ENCODE peak calls at places on chromosomes 16 and 17, in four cellular contexts. One of them, this sample, is unnamed.

GRCh38 chr16:84983308-84983707 is 28.0 kb downstream of the ZDHHC7 start:
- DNase-seq in transverse colon: no peak
- DNase-seq in breast epithelium: no peak
- DNase-seq in ovary: no peak
- DNase-seq in this sample: no peak

GRCh38 chr16:24988137-24988535 is 27.0 kb downstream of the ARHGAP17 start:
- DNase-seq in transverse colon: no peak
- DNase-seq in breast epithelium: no peak
- DNase-seq in ovary: no peak
- DNase-seq in this sample: no peak

GRCh38 chr16:8859913-8860881 is 8.6 kb downstream of the CARHSP1 start:
- DNase-seq in transverse colon: peak; percentile 43
- DNase-seq in breast epithelium: no peak
- DNase-seq in ovary: peak; percentile 73
- DNase-seq in this sample: no peak

GRCh38 chr16:79593074-79593531 is 7.4 kb downstream of the MAF start:
- DNase-seq in transverse colon: no peak
- DNase-seq in breast epithelium: no peak
- DNase-seq in ovary: no peak
- DNase-seq in this sample: no peak

GRCh38 chr17:38421224-38421841 is 6.9 kb upstream of the ARHGAP23 start:
- DNase-seq in transverse colon: no peak
- DNase-seq in breast epithelium: no peak
- DNase-seq in ovary: no peak
- DNase-seq in this sample: no peak

GRCh38 chr17:76716146-76716833 is 5.5 kb upstream of the MXRA7 start:
- DNase-seq in transverse colon: no peak
- DNase-seq in breast epithelium: no peak
- DNase-seq in ovary: no peak
- DNase-seq in this sample: no peak

GRCh38 chr17:57987582-57988300 is at the start of gene VEZF1:
- DNase-seq in transverse colon: peak; percentile 80
- DNase-seq in breast epithelium: peak; percentile 68
- DNase-seq in ovary: peak; percentile 81
- DNase-seq in this sample: no peak

GRCh38 chr16:83989300-83989699 is 21.3 kb downstream of the NECAB2 start:
- DNase-seq in transverse colon: no peak
- DNase-seq in breast epithelium: no peak
- DNase-seq in ovary: no peak
- DNase-seq in this sample: no peak

GRCh38 chr16:974001-974601 is 3.3 kb upstream of the LMF1 start:
- DNase-seq in transverse colon: peak; percentile 35
- DNase-seq in breast epithelium: no peak
- DNase-seq in ovary: no peak
- DNase-seq in this sample: no peak

GRCh38 chr17:60039096-60039495 is 39.6 kb downstream of the HEATR6 start:
- DNase-seq in transverse colon: no peak
- DNase-seq in breast epithelium: no peak
- DNase-seq in ovary: no peak
- DNase-seq in this sample: no peak

GRCh38 chr17:41690497-41690896 is 1.8 kb downstream of the EIF1 start:
- DNase-seq in transverse colon: no peak
- DNase-seq in breast epithelium: no peak
- DNase-seq in ovary: no peak
- DNase-seq in this sample: no peak

GRCh38 chr17:647340-648197 is 67.1 kb downstream of the VPS53 start:
- DNase-seq in transverse colon: no peak
- DNase-seq in breast epithelium: no peak
- DNase-seq in ovary: no peak
- DNase-seq in this sample: no peak

DNA sequence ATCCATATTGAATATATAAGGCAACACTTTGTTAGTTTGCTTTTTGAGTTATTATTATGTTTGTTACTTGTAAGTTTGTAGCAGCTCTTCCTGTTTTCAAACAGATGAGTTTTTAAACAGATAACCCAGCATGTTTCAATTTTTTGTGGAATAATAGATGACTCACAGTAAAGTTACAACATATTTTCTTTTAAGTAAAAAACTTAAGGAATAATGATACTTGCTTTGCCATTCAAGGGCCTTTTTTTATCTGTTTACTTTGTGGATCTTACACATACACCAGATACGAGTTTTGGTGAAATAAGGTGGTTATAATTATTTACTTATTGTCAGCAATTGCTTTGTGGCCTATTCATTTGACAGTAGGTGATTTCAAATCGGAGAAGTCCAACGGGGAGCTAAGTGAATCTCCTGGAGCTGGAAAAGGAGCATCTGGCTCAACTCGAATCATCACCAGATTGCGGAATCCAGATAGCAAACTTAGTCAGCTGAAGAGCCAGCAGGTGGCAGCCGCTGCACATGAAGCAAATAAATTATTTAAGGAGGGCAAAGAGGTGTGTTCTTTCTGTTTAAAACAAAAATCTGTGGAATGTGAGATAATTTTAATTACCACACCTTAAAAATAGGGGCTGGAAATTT is 66.3 kb downstream of the BPTF start:
- DNase-seq in transverse colon: peak; percentile 14
- DNase-seq in breast epithelium: no peak
- DNase-seq in ovary: peak; percentile 12
- DNase-seq in this sample: no peak
- TF ChIP-seq CTCF in transverse colon: peak; percentile 17
- TF ChIP-seq CTCF in breast epithelium: no peak
- TF ChIP-seq CTCF in ovary: no peak
- TF ChIP-seq CTCF in this sample: no peak

DNA sequence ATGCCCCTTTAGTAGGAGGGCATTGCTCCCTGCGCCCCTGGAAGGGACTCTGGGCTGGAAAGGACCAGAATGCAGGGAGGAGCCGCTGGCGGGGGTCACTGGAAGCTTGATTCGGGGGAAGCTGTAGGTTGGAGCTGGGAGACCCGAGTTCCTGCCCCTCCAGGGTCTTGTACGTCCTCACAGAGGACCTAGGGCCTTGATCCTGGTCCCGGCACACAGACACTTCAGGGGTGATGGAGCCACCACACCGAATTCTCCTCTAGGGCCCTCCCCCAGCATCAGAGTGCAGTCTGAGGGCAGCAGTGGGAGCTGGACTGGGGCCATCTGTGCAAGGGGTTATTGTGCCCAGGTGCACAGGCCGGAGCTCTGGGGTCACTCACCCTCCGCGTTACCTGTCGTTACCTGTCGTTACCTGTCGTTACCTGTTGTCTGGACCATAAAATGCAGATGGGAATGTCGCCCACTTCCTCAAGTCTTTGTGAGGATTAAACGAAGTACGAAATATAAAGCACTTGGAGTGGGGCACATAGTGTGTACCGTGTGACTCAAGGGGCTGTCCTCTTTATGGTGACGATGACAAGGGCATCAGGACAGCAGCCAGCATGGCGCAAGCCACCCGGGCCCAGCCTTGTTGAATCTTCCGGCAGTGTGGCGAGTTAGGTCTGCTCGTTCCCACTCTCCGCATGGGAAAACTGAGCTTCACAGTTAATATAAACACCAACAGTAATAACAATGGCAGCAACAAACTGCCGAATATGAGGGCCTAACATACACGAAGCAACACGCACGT is 48.6 kb downstream of the CMIP start:
- DNase-seq in transverse colon: no peak
- DNase-seq in breast epithelium: no peak
- DNase-seq in ovary: no peak
- DNase-seq in this sample: no peak
- H3K4me1 ChIP-seq in transverse colon: peaks cover 10% of the 10 kb centered on the region
- H3K4me1 ChIP-seq in breast epithelium: no peaks in the 10 kb centered on the region
- H3K4me1 ChIP-seq in ovary: peaks cover 9% of the 10 kb centered on the region
- H3K4me1 ChIP-seq in this sample: peaks cover 93% of the 10 kb centered on the region

DNA sequence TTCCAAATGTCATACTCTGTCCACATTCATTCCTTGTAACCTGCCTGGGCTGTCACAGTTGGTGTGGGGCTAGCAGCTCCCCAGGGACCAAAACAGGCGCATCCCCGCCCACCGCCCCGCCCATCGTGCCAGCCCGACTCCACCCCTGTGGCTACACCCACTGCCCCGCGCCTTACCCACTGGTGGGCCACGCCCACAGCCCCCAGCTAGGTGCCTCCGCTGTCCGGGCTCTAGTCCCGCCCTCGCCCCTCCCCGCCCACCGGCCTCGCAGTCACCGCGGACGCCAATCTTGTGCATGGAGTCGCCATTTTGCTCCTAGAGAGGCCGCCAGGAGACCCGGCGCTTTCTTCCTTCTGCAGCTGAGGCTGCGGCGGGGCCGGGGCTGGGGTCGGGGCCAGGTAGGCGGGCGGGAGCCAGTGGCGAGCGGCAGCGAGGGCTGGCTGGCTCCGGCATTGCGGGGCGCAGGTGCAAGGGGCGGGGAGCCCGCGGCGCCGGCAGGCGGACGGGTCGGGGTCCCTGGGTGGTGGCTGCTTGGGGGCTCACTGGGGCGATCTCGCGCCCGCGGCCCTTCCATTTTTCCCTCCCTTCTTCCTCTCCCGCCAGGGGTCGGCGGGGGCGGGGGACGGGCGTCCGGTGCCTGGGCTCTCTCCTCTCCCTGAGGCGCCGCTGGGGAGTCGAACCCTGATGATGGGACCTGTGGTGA is at the start of gene PRPSAP2:
- DNase-seq in transverse colon: peak; percentile 98
- DNase-seq in breast epithelium: peak; percentile 94
- DNase-seq in ovary: peak; percentile 95
- DNase-seq in this sample: no peak
- TF ChIP-seq POLR2A in transverse colon: peak; percentile 42
- TF ChIP-seq POLR2A in breast epithelium: no peak
- TF ChIP-seq POLR2A in ovary: no peak
- TF ChIP-seq POLR2A in this sample: no peak

GRCh38 chr17:49035470-49036269 is 38.5 kb downstream of the IGF2BP1 start:
- DNase-seq in transverse colon: peak; percentile 60
- DNase-seq in breast epithelium: peak; percentile 65
- DNase-seq in ovary: no peak
- DNase-seq in this sample: no peak

GRCh38 chr17:49029841-49030240 is 32.7 kb downstream of the IGF2BP1 start:
- DNase-seq in transverse colon: no peak
- DNase-seq in breast epithelium: no peak
- DNase-seq in ovary: no peak
- DNase-seq in this sample: no peak

GRCh38 chr17:49028271-49028670 is 31.1 kb downstream of the IGF2BP1 start:
- DNase-seq in transverse colon: no peak
- DNase-seq in breast epithelium: no peak
- DNase-seq in ovary: no peak
- DNase-seq in this sample: no peak

GRCh38 chr17:49036270-49036626 is 39.1 kb downstream of the IGF2BP1 start:
- DNase-seq in transverse colon: no peak
- DNase-seq in breast epithelium: no peak
- DNase-seq in ovary: no peak
- DNase-seq in this sample: no peak

DNA sequence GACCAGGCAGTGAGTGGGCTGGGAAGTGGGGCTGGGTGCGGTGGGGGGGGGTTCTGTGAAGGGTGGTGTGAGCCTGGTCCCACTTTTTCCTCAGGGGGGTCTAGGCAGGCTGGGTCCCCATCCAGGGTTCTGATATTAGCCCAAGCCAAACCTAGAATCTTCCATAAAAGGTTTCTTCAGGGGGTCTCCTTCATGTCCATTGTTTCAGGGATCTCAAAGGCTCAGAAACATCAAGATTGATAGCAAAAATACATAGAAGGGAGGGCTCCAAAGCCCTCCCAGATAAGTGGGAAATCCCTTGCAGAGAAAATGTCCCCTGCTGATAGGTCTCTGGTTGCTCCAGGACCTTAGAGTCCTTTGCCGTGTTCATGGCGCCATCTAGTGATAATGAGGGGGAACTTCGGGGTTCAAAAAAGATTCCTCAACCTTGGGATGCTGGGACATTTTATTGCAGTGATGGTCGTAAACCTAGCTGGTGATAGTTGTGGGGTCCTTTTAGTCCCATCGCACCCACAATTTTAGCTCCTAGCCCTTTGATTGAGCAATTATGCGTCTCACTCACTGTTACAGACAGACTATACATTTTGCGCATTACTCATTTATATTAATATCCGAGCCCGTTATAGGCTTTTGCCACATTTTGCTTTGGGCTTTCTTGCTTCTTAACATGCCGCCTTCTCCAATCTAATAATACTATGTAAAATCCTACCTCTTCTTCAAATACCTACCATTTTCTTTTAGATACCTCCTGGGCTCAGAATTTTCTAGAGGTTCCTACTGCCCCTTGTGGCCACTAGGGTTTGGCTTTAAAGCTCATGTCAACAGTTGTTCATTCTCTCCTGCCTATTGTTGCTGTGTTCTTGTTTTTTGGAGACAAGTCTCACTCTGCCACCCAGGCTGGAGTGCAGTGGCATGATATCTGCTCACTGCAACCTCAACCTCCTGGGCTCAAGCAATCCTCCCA is 35.1 kb downstream of the IGF2BP1 start:
- DNase-seq in transverse colon: peak; percentile 50
- DNase-seq in breast epithelium: no peak
- DNase-seq in ovary: no peak
- DNase-seq in this sample: no peak
- TF ChIP-seq CTCF in transverse colon: peak; percentile 72
- TF ChIP-seq CTCF in breast epithelium: no peak
- TF ChIP-seq CTCF in ovary: no peak
- TF ChIP-seq CTCF in this sample: peak; percentile 50

This sample was measured in vagina.